ENCODE peak calls at places on chromosomes 2 and 18, in six cellular contexts. O is OCI-LY7; P is progenitor cell of endocrine pancreas; X is dorsolateral prefrontal cortex; G is gastrocnemius medialis; F is activated CD8-positive, alpha-beta T cell treated with anti-CD3 and anti-CD28 coated beads for 36 hours. R is an unnamed sample.

GRCh38 chr2:216555274-216555673 is 56.6 kb downstream of the RPL37A start:
- DNase-seq in O (no peak), P (no peak), X (peak), G (peak), F (no peak), R (no peak)

GRCh38 chr2:199818001-199818400 is 33.0 kb downstream of the FTCDNL1 start:
- DNase-seq in O (no peak), P (no peak), X (no peak), G (no peak), F (no peak), R (no peak)

GRCh38 chr2:135132314-135132713 is 80.2 kb downstream of the RAB3GAP1 start:
- DNase-seq in O (no peak), P (no peak), X (no peak), G (no peak), F (no peak), R (no peak)

GRCh38 chr2:127174176-127174575 is 45.9 kb downstream of the CYP27C1 start:
- DNase-seq in O (no peak), P (no peak), X (no peak), G (no peak), F (peak), R (no peak)

GRCh38 chr2:215540646-215541045 is 104.8 kb upstream of the FN1 start:
- DNase-seq in O (no peak), P (no peak), X (no peak), G (no peak), F (no peak), R (no peak)

GRCh38 chr2:65186093-65186868 is 41.4 kb upstream of the ACTR2 start:
- DNase-seq in O (no peak), P (no peak), X (no peak), G (no peak), F (no peak), R (no peak)

GRCh38 chr2:120661551-120661950 is 74.1 kb upstream of the GLI2 start:
- DNase-seq in O (no peak), P (no peak), X (no peak), G (no peak), F (no peak), R (no peak)

GRCh38 chr2:2234398-2234797 is 96.7 kb downstream of the MYT1L start:
- DNase-seq in O (no peak), P (no peak), X (no peak), G (no peak), F (no peak), R (no peak)

GRCh38 chr2:29560566-29560965 is 360.8 kb downstream of the ALK start:
- DNase-seq in O (no peak), P (no peak), X (no peak), G (no peak), F (no peak), R (no peak)

GRCh38 chr2:62410015-62410453 is 96.0 kb downstream of the TMEM17 start:
- DNase-seq in O (peak), P (no peak), X (no peak), G (no peak), F (peak), R (no peak)

GRCh38 chr2:174603280-174603679 is 5.7 kb upstream of the WIPF1 start:
- DNase-seq in O (peak), P (no peak), X (peak), G (no peak), F (peak), R (peak)

GRCh38 chr2:78780864-78781583 is 244.5 kb upstream of the REG3G start:
- DNase-seq in O (no peak), P (no peak), X (no peak), G (no peak), F (no peak), R (no peak)

GRCh38 chr2:74441690-74442482 is at the start of gene RTKN:
- DNase-seq in O (no peak), P (peak), X (peak), G (no peak), F (peak), R (peak)

GRCh38 chr2:222307978-222308479 is 9.2 kb upstream of the PAX3 start:
- DNase-seq in O (no peak), P (no peak), X (no peak), G (no peak), F (no peak), R (no peak)

GRCh38 chr2:165675551-165675968 is 118.5 kb downstream of the GALNT3 start:
- DNase-seq in O (no peak), P (no peak), X (no peak), G (no peak), F (no peak), R (no peak)

GRCh38 chr2:195682077-195682476 is 25.1 kb downstream of the SLC39A10 start:
- DNase-seq in O (no peak), P (no peak), X (no peak), G (no peak), F (no peak), R (no peak)

GRCh38 chr2:136362676-136363390 is 244.9 kb upstream of the CXCR4 start:
- DNase-seq in O (no peak), P (no peak), X (no peak), G (no peak), F (peak), R (no peak)

GRCh38 chr2:16321872-16322271 is 343.8 kb downstream of the CYRIA start:
- DNase-seq in O (no peak), P (no peak), X (no peak), G (no peak), F (no peak), R (no peak)

GRCh38 chr2:229282758-229283546 is 11.9 kb upstream of the PID1 start:
- DNase-seq in O (no peak), P (no peak), X (no peak), G (no peak), F (no peak), R (no peak)

GRCh38 chr2:219405451-219405850 is 12.7 kb upstream of the DES start:
- DNase-seq in O (no peak), P (no peak), X (no peak), G (peak), F (no peak), R (no peak)
- TF ChIP-seq CTCF in O (no peak), P (no peak), X (no peak), G (peak), F (no peak), R (no peak)

GRCh38 chr18:4181882-4182568 is 273.1 kb downstream of the DLGAP1 start:
- DNase-seq in O (no peak), P (no peak), X (no peak), G (no peak), F (no peak), R (no peak)
- TF ChIP-seq CTCF in O (no peak), P (peak), X (peak), G (no peak), F (no peak), R (no peak)

GRCh38 chr2:156474316-156474715 is 38.1 kb downstream of the GPD2 start:
- DNase-seq in O (no peak), P (no peak), X (no peak), G (no peak), F (no peak), R (no peak)

GRCh38 chr2:156476021-156476420 is 39.8 kb downstream of the GPD2 start:
- DNase-seq in O (no peak), P (no peak), X (no peak), G (no peak), F (no peak), R (no peak)

GRCh38 chr2:156473445-156473844 is 37.3 kb downstream of the GPD2 start:
- DNase-seq in O (no peak), P (no peak), X (no peak), G (no peak), F (no peak), R (no peak)

GRCh38 chr2:156480376-156480775 is 44.2 kb downstream of the GPD2 start:
- DNase-seq in O (no peak), P (no peak), X (no peak), G (no peak), F (peak), R (no peak)

GRCh38 chr2:156476516-156477206 is 40.5 kb downstream of the GPD2 start:
- DNase-seq in O (no peak), P (no peak), X (no peak), G (no peak), F (peak), R (no peak)
- TF ChIP-seq CTCF in O (no peak), P (no peak), X (no peak), G (no peak), F (no peak), R (no peak)

DNA sequence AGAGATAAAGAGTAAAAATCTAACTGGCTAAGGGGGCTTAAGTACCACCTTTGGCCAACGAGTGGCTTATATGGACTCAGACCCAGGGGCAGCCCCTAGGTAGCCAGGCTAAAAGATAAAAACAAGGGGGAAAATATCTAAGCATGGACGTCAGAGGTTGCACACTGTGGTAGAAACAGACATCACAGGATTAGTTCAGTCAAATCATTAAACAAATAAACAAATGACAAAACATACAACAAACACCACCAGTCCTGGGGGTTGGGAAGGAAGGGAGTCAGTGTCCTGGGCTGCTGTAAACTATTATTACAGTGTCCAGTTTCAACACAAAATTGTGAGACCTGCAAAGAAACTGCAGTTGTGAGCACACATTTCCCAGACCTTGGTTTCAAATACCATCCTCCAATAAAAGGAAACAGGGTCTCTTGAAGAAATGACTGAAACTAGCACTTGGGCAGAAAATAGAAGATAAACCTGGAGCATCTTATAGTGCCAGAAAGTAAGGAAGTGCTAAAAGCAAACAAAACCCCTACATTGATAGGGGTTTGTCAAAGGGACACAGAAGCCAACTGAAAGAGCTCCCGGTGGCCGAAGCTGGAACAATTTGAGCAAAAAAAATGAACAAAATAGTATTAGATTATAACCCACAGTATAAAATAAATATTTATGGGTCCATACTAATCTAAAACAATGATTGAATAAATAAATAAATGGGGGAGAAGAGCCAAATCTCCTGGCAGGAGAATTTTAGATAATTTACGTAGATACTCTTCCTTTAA is 154.8 kb upstream of the KLF7 start:
- DNase-seq in O (no peak), P (no peak), X (no peak), G (no peak), F (no peak), R (no peak)
- TF ChIP-seq CTCF in O (no peak), P (no peak), X (no peak), G (no peak), F (no peak), R (no peak)

GRCh38 chr18:48106498-48106897 is 176.0 kb upstream of the SMAD2 start:
- DNase-seq in O (no peak), P (no peak), X (no peak), G (no peak), F (no peak), R (no peak)

GRCh38 chr18:48108136-48108535 is 177.7 kb upstream of the SMAD2 start:
- DNase-seq in O (no peak), P (no peak), X (no peak), G (no peak), F (no peak), R (no peak)

GRCh38 chr18:48104703-48105102 is 174.2 kb upstream of the SMAD2 start:
- DNase-seq in O (no peak), P (no peak), X (no peak), G (no peak), F (no peak), R (no peak)

GRCh38 chr18:48106976-48107781 is 176.7 kb upstream of the SMAD2 start:
- DNase-seq in O (no peak), P (no peak), X (no peak), G (no peak), F (no peak), R (no peak)

DNA sequence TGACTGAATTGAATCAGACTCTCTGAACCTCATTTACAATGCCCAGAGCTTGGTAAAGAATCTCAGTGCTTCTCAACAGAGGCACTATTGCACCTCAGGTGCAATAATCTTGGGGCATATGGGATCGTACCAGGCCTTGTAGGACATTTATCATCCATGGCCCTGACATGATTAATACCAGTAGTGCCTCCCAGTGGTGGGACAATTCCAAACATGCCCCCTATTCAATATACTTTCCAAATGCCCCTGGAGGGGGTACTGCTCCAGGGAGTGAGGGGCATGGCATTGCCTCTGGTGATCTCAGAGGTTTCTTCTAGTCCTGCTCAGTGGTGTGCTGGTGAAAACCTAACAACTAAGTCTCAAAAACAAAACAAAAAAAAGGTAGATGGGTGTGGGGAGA is 174.9 kb upstream of the SMAD2 start:
- DNase-seq in O (no peak), P (no peak), X (no peak), G (no peak), F (no peak), R (no peak)
- TF ChIP-seq CTCF in O (peak), P (no peak), X (peak), G (no peak), F (no peak), R (no peak)

GRCh38 chr18:2070636-2071035 is 500.7 kb downstream of the METTL4 start:
- DNase-seq in O (no peak), P (no peak), X (no peak), G (no peak), F (no peak), R (no peak)
- TF ChIP-seq CTCF in O (no peak), P (no peak), X (no peak), G (no peak), F (no peak), R (no peak)

R was measured in natural killer cell.